ENCODE peak calls at places on chromosomes 3 and 15, in seven cellular contexts. One of them, this sample, is unnamed.

GRCh38 chr3:193559100-193559499 is 4.4 kb upstream of the ATP13A4 start:
- DNase-seq in NCI-H2081: no peak
- DNase-seq in substantia nigra: no peak
- DNase-seq in activated CD4-positive, alpha-beta T cell treated with anti-CD3 and anti-CD28 coated beads for 48 hours: no peak
- DNase-seq in GM12891: no peak
- DNase-seq in G401: no peak
- DNase-seq in OCI-LY7: no peak
- DNase-seq in this sample: no peak

GRCh38 chr15:85008474-85009260 is 27.0 kb downstream of the PDE8A start:
- DNase-seq in substantia nigra: no peak
- DNase-seq in activated CD4-positive, alpha-beta T cell treated with anti-CD3 and anti-CD28 coated beads for 48 hours: no peak
- DNase-seq in OCI-LY7: peak
- DNase-seq in GM12891: no peak
- DNase-seq in NCI-H2081: no peak
- DNase-seq in G401: no peak
- DNase-seq in this sample: no peak

GRCh38 chr3:78668302-78668701 is 1099.5 kb downstream of the ROBO1 start:
- DNase-seq in G401: no peak
- DNase-seq in GM12891: no peak
- DNase-seq in NCI-H2081: peak
- DNase-seq in OCI-LY7: no peak
- DNase-seq in substantia nigra: no peak
- DNase-seq in activated CD4-positive, alpha-beta T cell treated with anti-CD3 and anti-CD28 coated beads for 48 hours: no peak
- DNase-seq in this sample: peak

GRCh38 chr15:82135645-82136044 is 89.8 kb upstream of the MEX3B start:
- DNase-seq in activated CD4-positive, alpha-beta T cell treated with anti-CD3 and anti-CD28 coated beads for 48 hours: no peak
- DNase-seq in NCI-H2081: no peak
- DNase-seq in substantia nigra: no peak
- DNase-seq in GM12891: no peak
- DNase-seq in OCI-LY7: no peak
- DNase-seq in G401: no peak
- DNase-seq in this sample: no peak

GRCh38 chr15:76035593-76035992 is 23.4 kb upstream of the NRG4 start:
- DNase-seq in GM12891: no peak
- DNase-seq in G401: no peak
- DNase-seq in NCI-H2081: no peak
- DNase-seq in OCI-LY7: no peak
- DNase-seq in substantia nigra: no peak
- DNase-seq in activated CD4-positive, alpha-beta T cell treated with anti-CD3 and anti-CD28 coated beads for 48 hours: no peak
- DNase-seq in this sample: no peak

GRCh38 chr3:160134964-160135363 is 90.3 kb upstream of the C3orf80 start:
- DNase-seq in OCI-LY7: no peak
- DNase-seq in G401: no peak
- DNase-seq in GM12891: no peak
- DNase-seq in activated CD4-positive, alpha-beta T cell treated with anti-CD3 and anti-CD28 coated beads for 48 hours: no peak
- DNase-seq in NCI-H2081: no peak
- DNase-seq in substantia nigra: no peak
- DNase-seq in this sample: no peak

GRCh38 chr15:26260517-26261133 is 397.5 kb upstream of the ATP10A start:
- DNase-seq in OCI-LY7: peak
- DNase-seq in substantia nigra: peak
- DNase-seq in NCI-H2081: peak
- DNase-seq in G401: peak
- DNase-seq in activated CD4-positive, alpha-beta T cell treated with anti-CD3 and anti-CD28 coated beads for 48 hours: peak
- DNase-seq in GM12891: peak
- DNase-seq in this sample: peak

GRCh38 chr3:139117883-139118760 is 73.4 kb upstream of the PRR23C start:
- DNase-seq in OCI-LY7: no peak
- DNase-seq in NCI-H2081: no peak
- DNase-seq in GM12891: no peak
- DNase-seq in G401: no peak
- DNase-seq in activated CD4-positive, alpha-beta T cell treated with anti-CD3 and anti-CD28 coated beads for 48 hours: no peak
- DNase-seq in substantia nigra: no peak
- DNase-seq in this sample: no peak

GRCh38 chr15:38377547-38378161 is 76.3 kb upstream of the FAM98B start:
- DNase-seq in G401: no peak
- DNase-seq in GM12891: no peak
- DNase-seq in substantia nigra: no peak
- DNase-seq in activated CD4-positive, alpha-beta T cell treated with anti-CD3 and anti-CD28 coated beads for 48 hours: no peak
- DNase-seq in NCI-H2081: no peak
- DNase-seq in OCI-LY7: no peak
- DNase-seq in this sample: no peak

GRCh38 chr15:36947035-36947719 is 153.2 kb downstream of the MEIS2 start:
- DNase-seq in GM12891: no peak
- DNase-seq in G401: no peak
- DNase-seq in NCI-H2081: no peak
- DNase-seq in substantia nigra: no peak
- DNase-seq in activated CD4-positive, alpha-beta T cell treated with anti-CD3 and anti-CD28 coated beads for 48 hours: no peak
- DNase-seq in OCI-LY7: no peak
- DNase-seq in this sample: no peak

GRCh38 chr15:29656636-29657475 is 165.4 kb downstream of the TJP1 start:
- DNase-seq in NCI-H2081: no peak
- DNase-seq in GM12891: no peak
- DNase-seq in OCI-LY7: no peak
- DNase-seq in G401: no peak
- DNase-seq in activated CD4-positive, alpha-beta T cell treated with anti-CD3 and anti-CD28 coated beads for 48 hours: no peak
- DNase-seq in substantia nigra: no peak
- DNase-seq in this sample: no peak

GRCh38 chr3:188348445-188349244 is 194.7 kb downstream of the LPP start:
- DNase-seq in NCI-H2081: no peak
- DNase-seq in activated CD4-positive, alpha-beta T cell treated with anti-CD3 and anti-CD28 coated beads for 48 hours: no peak
- DNase-seq in OCI-LY7: peak
- DNase-seq in G401: peak
- DNase-seq in GM12891: no peak
- DNase-seq in substantia nigra: no peak
- DNase-seq in this sample: no peak

GRCh38 chr15:101156509-101157159 is 95.2 kb downstream of the CHSY1 start:
- DNase-seq in activated CD4-positive, alpha-beta T cell treated with anti-CD3 and anti-CD28 coated beads for 48 hours: no peak
- DNase-seq in OCI-LY7: peak
- DNase-seq in NCI-H2081: no peak
- DNase-seq in GM12891: peak
- DNase-seq in G401: no peak
- DNase-seq in substantia nigra: no peak
- DNase-seq in this sample: no peak

GRCh38 chr15:56537881-56538280 is 72.9 kb upstream of the MNS1 start:
- DNase-seq in G401: no peak
- DNase-seq in NCI-H2081: no peak
- DNase-seq in OCI-LY7: peak
- DNase-seq in activated CD4-positive, alpha-beta T cell treated with anti-CD3 and anti-CD28 coated beads for 48 hours: peak
- DNase-seq in GM12891: no peak
- DNase-seq in substantia nigra: no peak
- DNase-seq in this sample: no peak

GRCh38 chr3:43497905-43498365 is 123.9 kb downstream of the ANO10 start:
- DNase-seq in NCI-H2081: no peak
- DNase-seq in G401: no peak
- DNase-seq in GM12891: no peak
- DNase-seq in OCI-LY7: no peak
- DNase-seq in activated CD4-positive, alpha-beta T cell treated with anti-CD3 and anti-CD28 coated beads for 48 hours: no peak
- DNase-seq in substantia nigra: no peak
- DNase-seq in this sample: no peak

GRCh38 chr3:189941679-189942078 is 179.0 kb downstream of the P3H2 start:
- DNase-seq in activated CD4-positive, alpha-beta T cell treated with anti-CD3 and anti-CD28 coated beads for 48 hours: peak
- DNase-seq in NCI-H2081: peak
- DNase-seq in substantia nigra: no peak
- DNase-seq in G401: no peak
- DNase-seq in OCI-LY7: no peak
- DNase-seq in GM12891: no peak
- DNase-seq in this sample: peak